ENCODE peak calls at places on chromosomes 13 and 19, in seven cellular contexts. E, C, J, H, V, Y and A are unnamed samples.

GRCh38 chr13:46374710-46375109 is 12.3 kb downstream of the RUBCNL start:
- DNase-seq in E (no peak), C (no peak), J (no peak), H (no peak), V (no peak), Y (no peak), A (no peak)

GRCh38 chr13:93218583-93218982 is 8.0 kb upstream of the GPC6 start:
- DNase-seq in E (no peak), C (no peak), J (no peak), H (no peak), V (no peak), Y (no peak), A (no peak)

GRCh38 chr19:1859319-1859718 is 4.1 kb downstream of the KLF16 start:
- DNase-seq in E (no peak), C (no peak), J (no peak), H (no peak), V (no peak), Y (no peak), A (no peak)

GRCh38 chr13:73171926-73172325 is 113.1 kb downstream of the KLF5 start:
- DNase-seq in E (no peak), C (no peak), J (no peak), H (no peak), V (no peak), Y (peak; percentile 47), A (no peak)

GRCh38 chr13:37427843-37428494 is 170.6 kb downstream of the POSTN start:
- DNase-seq in E (no peak), C (no peak), J (no peak), H (no peak), V (no peak), Y (no peak), A (no peak)

GRCh38 chr19:771332-771785 is 20.4 kb downstream of the MISP start:
- DNase-seq in E (no peak), C (peak; percentile 68), J (no peak), H (no peak), V (no peak), Y (peak; percentile 69), A (peak; percentile 78)

GRCh38 chr19:13503570-13504235 is 2.6 kb downstream of the CACNA1A start:
- DNase-seq in E (no peak), C (no peak), J (no peak), H (no peak), V (no peak), Y (no peak), A (no peak)

GRCh38 chr13:113819731-113820715 is 43.9 kb downstream of the GAS6 start:
- DNase-seq in E (no peak), C (no peak), J (no peak), H (no peak), V (no peak), Y (peak; percentile 23), A (no peak)

GRCh38 chr19:21483589-21484170 is 21.7 kb upstream of the ZNF429 start:
- DNase-seq in E (no peak), C (peak; percentile 77), J (peak; percentile 51), H (peak; percentile 75), V (peak; percentile 76), Y (peak; percentile 3), A (peak; percentile 50)

GRCh38 chr13:42076309-42076713 is 27.9 kb downstream of the DGKH start:
- DNase-seq in E (no peak), C (no peak), J (no peak), H (no peak), V (no peak), Y (peak; percentile 14), A (no peak)

GRCh38 chr19:7624810-7625209 is 4.5 kb downstream of the XAB2 start:
- DNase-seq in E (no peak), C (no peak), J (no peak), H (no peak), V (no peak), Y (no peak), A (no peak)

GRCh38 chr13:113413178-113413897 is 40.0 kb downstream of the ADPRHL1 start:
- DNase-seq in E (no peak), C (no peak), J (no peak), H (no peak), V (peak; percentile 39), Y (no peak), A (no peak)

GRCh38 chr19:48967346-48968178 is 2.5 kb downstream of the FTL start:
- DNase-seq in E (no peak), C (no peak), J (peak; percentile 42), H (no peak), V (peak; percentile 77), Y (peak; percentile 68), A (no peak)

GRCh38 chr19:2142173-2142829 is 9.1 kb downstream of the AP3D1 start:
- DNase-seq in E (no peak), C (no peak), J (no peak), H (no peak), V (no peak), Y (no peak), A (no peak)

GRCh38 chr13:44347905-44348304 is 25.7 kb upstream of the SERP2 start:
- DNase-seq in E (no peak), C (no peak), J (no peak), H (no peak), V (no peak), Y (no peak), A (no peak)

GRCh38 chr19:19656451-19657396 is 6.8 kb downstream of the ATP13A1 start:
- DNase-seq in E (no peak), C (no peak), J (no peak), H (no peak), V (no peak), Y (no peak), A (no peak)

GRCh38 chr19:30224689-30225606 is 147.2 kb upstream of the ZNF536 start:
- DNase-seq in E (no peak), C (peak; percentile 27), J (no peak), H (no peak), V (no peak), Y (no peak), A (no peak)

GRCh38 chr13:21674271-21675009 is 3.6 kb downstream of the FGF9 start:
- DNase-seq in E (no peak), C (peak; percentile 59), J (peak; percentile 23), H (no peak), V (no peak), Y (no peak), A (peak; percentile 30)

GRCh38 chr19:38693380-38694223 is 46.2 kb downstream of the ACTN4 start:
- DNase-seq in E (no peak), C (peak; percentile 60), J (peak; percentile 51), H (no peak), V (no peak), Y (peak; percentile 76), A (peak; percentile 64)

GRCh38 chr19:48190288-48191284 is 20.1 kb downstream of the ZSWIM9 start:
- DNase-seq in E (peak; percentile 38), C (peak; percentile 83), J (peak; percentile 26), H (no peak), V (no peak), Y (peak; percentile 82), A (peak; percentile 66)

GRCh38 chr19:8478605-8479004 is 23.8 kb downstream of the PRAM1 start:
- DNase-seq in E (no peak), C (no peak), J (no peak), H (no peak), V (no peak), Y (no peak), A (no peak)

GRCh38 chr19:12485571-12485970 is 955 bp upstream of the ZNF709 start:
- DNase-seq in E (no peak), C (no peak), J (no peak), H (no peak), V (no peak), Y (no peak), A (no peak)

GRCh38 chr19:58554494-58555368 is at the start of gene CHMP2A:
- DNase-seq in E (peak; percentile 98), C (peak; percentile 99), J (peak; percentile 99), H (peak; percentile 99), V (peak; percentile 99), Y (peak; percentile 98), A (peak; percentile 94)

GRCh38 chr19:34759218-34759917 is 13.6 kb downstream of the ZNF599 start:
- DNase-seq in E (no peak), C (no peak), J (no peak), H (no peak), V (no peak), Y (no peak), A (no peak)

GRCh38 chr13:99417821-99418662 is 83.2 kb upstream of the TM9SF2 start:
- DNase-seq in E (no peak), C (peak; percentile 76), J (no peak), H (peak; percentile 41), V (no peak), Y (no peak), A (no peak)

GRCh38 chr19:46613525-46613924 is 11.4 kb downstream of the PTGIR start:
- DNase-seq in E (no peak), C (no peak), J (no peak), H (no peak), V (peak; percentile 43), Y (no peak), A (no peak)

GRCh38 chr13:24911135-24911524 is 147.2 kb downstream of the RNF17 start:
- DNase-seq in E (no peak), C (no peak), J (no peak), H (no peak), V (no peak), Y (peak; percentile 58), A (no peak)

GRCh38 chr13:54373211-54373610 is 1344.6 kb downstream of the OLFM4 start:
- DNase-seq in E (no peak), C (no peak), J (no peak), H (no peak), V (no peak), Y (no peak), A (no peak)

GRCh38 chr13:24159921-24160324 is 597 bp upstream of the SPATA13 start:
- DNase-seq in E (no peak), C (no peak), J (no peak), H (no peak), V (no peak), Y (no peak), A (no peak)

DNA sequence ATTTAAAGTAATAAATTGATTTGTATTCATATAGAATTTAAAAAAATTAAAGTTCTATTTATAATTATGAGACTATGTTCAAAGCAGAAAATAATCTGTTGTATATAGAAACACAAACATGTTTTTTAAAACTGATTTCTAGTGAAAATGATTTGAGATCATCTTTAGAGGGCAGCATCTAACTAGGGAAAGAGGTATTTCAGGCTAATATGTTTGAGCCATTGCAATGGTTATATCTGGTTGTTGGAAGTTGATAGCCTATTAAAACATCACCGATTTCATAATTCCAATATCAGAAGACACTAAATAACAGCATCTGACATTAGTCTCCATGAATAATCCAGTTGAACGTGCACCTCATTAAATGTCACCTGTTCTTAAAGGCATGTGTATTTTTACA is 79.8 kb upstream of the SLITRK6 start:
- DNase-seq in E (no peak), C (no peak), J (no peak), H (no peak), V (no peak), Y (peak; percentile 2), A (no peak)
- TF ChIP-seq CTCF in E (no peak), C (no peak), J (no peak), H (no peak), V (no peak), Y (no peak), A (no peak)

GRCh38 chr13:98372886-98373285 is 195.8 kb upstream of the RNF113B start:
- DNase-seq in E (no peak), C (no peak), J (no peak), H (no peak), V (no peak), Y (peak; percentile 91), A (no peak)
- TF ChIP-seq CTCF in E (no peak), C (no peak), J (no peak), H (no peak), V (no peak), Y (no peak), A (no peak)

GRCh38 chr19:53881482-53882390 is at the start of gene PRKCG:
- DNase-seq in E (peak; percentile 68), C (peak; percentile 70), J (peak; percentile 71), H (no peak), V (peak; percentile 62), Y (no peak), A (peak; percentile 54)
- TF ChIP-seq CTCF in E (peak; percentile 51), C (peak; percentile 60), J (peak; percentile 59), H (no peak), V (peak; percentile 58), Y (peak; percentile 36), A (peak; percentile 48)

GRCh38 chr19:16338470-16339360 is 14.1 kb downstream of the KLF2 start:
- DNase-seq in E (no peak), C (peak; percentile 86), J (peak; percentile 40), H (no peak), V (peak; percentile 73), Y (peak; percentile 78), A (peak; percentile 68)
- TF ChIP-seq CTCF in E (no peak), C (no peak), J (no peak), H (no peak), V (no peak), Y (no peak), A (no peak)